ENCODE peak calls at places on chromosomes 2 and 18, in four cellular contexts. W is SJSA1, G is cardiac muscle cell, K is bronchial epithelial cell. H is an unnamed sample. For H3K36me3, the result is how much of the 10 kb centered on the place peaks cover.

GRCh38 chr2:230425377-230425776 is 9.4 kb downstream of the SP100 start:
- DNase-seq in W (no peak), G (no peak), K (no peak), H (no peak)

GRCh38 chr2:38668787-38669479 is 3.0 kb downstream of the GALM start:
- DNase-seq in K (no peak), W (no peak), G (no peak), H (no peak)

GRCh38 chr2:18232731-18233438 is 327.6 kb downstream of the RDH14 start:
- DNase-seq in K (peak), W (no peak), G (no peak), H (no peak)

GRCh38 chr2:46776687-46777327 is 138.8 kb downstream of the MCFD2 start:
- DNase-seq in K (peak), G (peak), W (peak), H (no peak)

GRCh38 chr2:64019083-64019974 is at the start of gene VPS54:
- DNase-seq in G (peak), W (peak), K (peak), H (peak)

GRCh38 chr18:50836521-50836957 is 16.7 kb upstream of the MRO start:
- DNase-seq in G (no peak), K (peak), W (no peak), H (no peak)

GRCh38 chr2:202377308-202377736 is 1.2 kb downstream of the BMPR2 start:
- DNase-seq in G (peak), W (peak), K (no peak), H (no peak)

GRCh38 chr2:207512356-207512755 is 17.4 kb upstream of the CREB1 start:
- DNase-seq in K (peak), W (no peak), G (no peak), H (no peak)

GRCh38 chr18:74266161-74266560 is 25.6 kb downstream of the CYB5A start:
- DNase-seq in W (no peak), K (peak), G (no peak), H (no peak)

GRCh38 chr2:238922435-238922834 is 74.5 kb downstream of the TWIST2 start:
- DNase-seq in W (no peak), G (no peak), K (no peak), H (no peak)

GRCh38 chr2:217035967-217036366 is 176.1 kb upstream of the TNP1 start:
- DNase-seq in W (no peak), K (peak), G (no peak), H (no peak)

GRCh38 chr2:145800201-145801091 is 1280.5 kb upstream of the ZEB2 start:
- DNase-seq in W (no peak), K (peak), G (no peak), H (no peak)

GRCh38 chr2:96114546-96114902 is 1.8 kb downstream of the ADRA2B start:
- DNase-seq in W (no peak), G (no peak), K (no peak), H (no peak)

GRCh38 chr2:173851256-173851655 is 113.9 kb downstream of the SP3 start:
- DNase-seq in K (no peak), W (no peak), G (no peak), H (no peak)

GRCh38 chr18:56368066-56368465 is 270.3 kb downstream of the TXNL1 start:
- DNase-seq in G (no peak), W (no peak), K (no peak), H (no peak)

GRCh38 chr2:86790134-86790827 is 432 bp downstream of the CD8A start:
- DNase-seq in G (no peak), W (no peak), K (no peak), H (no peak)

GRCh38 chr2:100877555-100877954 is 57.6 kb downstream of the NPAS2 start:
- DNase-seq in K (peak), W (no peak), G (no peak), H (no peak)

GRCh38 chr2:70842401-70842800 is 6.8 kb upstream of the CD207 start:
- DNase-seq in K (no peak), W (peak), G (no peak), H (no peak)

GRCh38 chr2:219274392-219274921 is 4.7 kb upstream of the DNAJB2 start:
- DNase-seq in G (peak), K (peak), W (peak), H (no peak)

GRCh38 chr2:229409751-229410181 is 138.7 kb upstream of the PID1 start:
- DNase-seq in W (no peak), G (no peak), K (peak), H (no peak)

GRCh38 chr18:67302043-67302442 is 214.5 kb downstream of the DSEL start:
- DNase-seq in K (peak), G (no peak), W (no peak), H (no peak)

GRCh38 chr2:229731916-229732315 is 17.6 kb upstream of the DNER start:
- DNase-seq in G (no peak), W (no peak), K (no peak), H (no peak)

GRCh38 chr18:11136241-11136640 is 13.1 kb downstream of the PIEZO2 start:
- DNase-seq in W (no peak), K (no peak), G (no peak), H (no peak)

GRCh38 chr2:233091595-233092375 is 31.6 kb downstream of the INPP5D start:
- DNase-seq in W (no peak), G (no peak), K (no peak), H (no peak)

GRCh38 chr2:135916232-135916631 is 40.0 kb upstream of the MCM6 start:
- DNase-seq in K (peak), W (no peak), G (peak), H (no peak)

GRCh38 chr2:10668402-10669012 is 21.3 kb downstream of the NOL10 start:
- DNase-seq in G (peak), W (no peak), K (peak), H (peak)

GRCh38 chr18:78390985-78391384 is 588.6 kb upstream of the SALL3 start:
- DNase-seq in G (no peak), W (peak), K (no peak), H (no peak)

GRCh38 chr2:238570926-238571325 is 144.2 kb downstream of the ASB1 start:
- DNase-seq in K (no peak), W (no peak), G (no peak), H (no peak)

GRCh38 chr18:11167778-11168177 is 18.4 kb upstream of the PIEZO2 start:
- DNase-seq in G (no peak), W (no peak), K (no peak), H (no peak)

GRCh38 chr2:61492476-61492875 is 21.6 kb upstream of the USP34 start:
- DNase-seq in K (no peak), G (no peak), W (no peak), H (no peak)

GRCh38 chr2:61499060-61499459 is 28.2 kb upstream of the USP34 start:
- DNase-seq in K (no peak), G (no peak), W (no peak), H (no peak)

DNA sequence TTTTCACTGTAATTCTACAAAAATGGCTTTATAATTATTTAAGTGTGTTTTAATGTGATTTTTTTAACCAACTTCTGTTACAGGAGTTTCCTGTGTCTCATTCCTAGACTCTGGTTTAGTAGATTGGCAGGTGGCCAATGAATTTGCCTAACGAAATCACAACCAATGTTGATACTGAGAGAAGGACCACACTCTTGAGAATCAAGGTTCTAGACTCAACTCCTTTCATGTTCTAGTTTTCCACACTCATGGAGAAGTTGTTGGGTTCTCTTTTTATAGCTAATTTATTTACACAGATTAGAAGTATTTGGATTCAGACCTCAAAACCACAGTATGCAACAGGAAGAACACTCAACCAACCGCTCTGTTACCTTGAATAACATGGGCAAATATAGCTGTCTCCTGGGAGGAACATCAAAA is 22.6 kb upstream of the USP34 start:
- DNase-seq in K (no peak), G (no peak), W (no peak), H (peak)
- H3K36me3 ChIP-seq in K (under half), G (half or more), W (half or more), H (under half)

GRCh38 chr2:189803431-189803830 is 19.2 kb downstream of the PMS1 start:
- DNase-seq in G (no peak), W (no peak), K (no peak), H (no peak)
- H3K36me3 ChIP-seq in G (under half), W (under half), K (under half), H (under half)

GRCh38 chr2:127051116-127051779 is 55.7 kb downstream of the BIN1 start:
- DNase-seq in K (no peak), G (no peak), W (no peak), H (no peak)
- H3K36me3 ChIP-seq in K (under half), G (under half), W (under half), H (under half)

DNA sequence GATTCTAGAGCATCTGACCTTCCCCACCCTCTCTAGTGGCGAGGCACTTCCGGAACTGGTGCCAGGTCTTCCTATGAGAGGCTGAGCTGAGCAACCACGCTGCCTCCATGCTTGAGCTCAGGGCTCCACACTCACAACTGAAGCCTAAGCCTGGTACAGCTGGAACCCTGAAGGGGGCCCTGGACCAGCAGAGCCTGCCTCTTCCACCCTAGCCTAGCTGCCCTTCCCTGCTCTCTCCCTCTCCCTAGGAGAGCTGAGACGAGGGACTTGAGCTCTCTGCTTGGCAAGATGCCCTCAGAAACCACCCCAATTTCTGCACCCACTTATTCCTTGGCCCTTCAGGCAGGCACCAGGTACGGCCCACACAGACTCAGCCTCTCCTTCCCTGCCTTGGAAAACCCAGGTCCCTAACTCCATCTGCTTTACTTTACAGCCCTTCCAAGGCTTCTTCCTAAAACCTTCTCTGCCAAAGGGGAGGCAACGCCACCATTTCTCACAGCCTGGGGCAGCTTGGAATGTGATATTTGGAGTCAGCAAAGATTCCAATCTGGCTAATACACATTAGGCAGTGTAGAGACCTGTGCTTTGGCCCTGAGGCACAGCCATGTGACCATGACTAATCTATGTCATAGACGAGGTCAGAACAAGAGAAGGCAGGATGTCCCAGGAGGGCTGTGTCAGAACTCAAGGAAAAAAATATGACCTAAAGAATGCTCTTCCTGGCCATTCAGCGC is 18.8 kb downstream of the COX7A2L start:
- DNase-seq in K (peak), W (peak), G (no peak), H (no peak)
- H3K36me3 ChIP-seq in K (under half), W (half or more), G (under half), H (under half)

DNA sequence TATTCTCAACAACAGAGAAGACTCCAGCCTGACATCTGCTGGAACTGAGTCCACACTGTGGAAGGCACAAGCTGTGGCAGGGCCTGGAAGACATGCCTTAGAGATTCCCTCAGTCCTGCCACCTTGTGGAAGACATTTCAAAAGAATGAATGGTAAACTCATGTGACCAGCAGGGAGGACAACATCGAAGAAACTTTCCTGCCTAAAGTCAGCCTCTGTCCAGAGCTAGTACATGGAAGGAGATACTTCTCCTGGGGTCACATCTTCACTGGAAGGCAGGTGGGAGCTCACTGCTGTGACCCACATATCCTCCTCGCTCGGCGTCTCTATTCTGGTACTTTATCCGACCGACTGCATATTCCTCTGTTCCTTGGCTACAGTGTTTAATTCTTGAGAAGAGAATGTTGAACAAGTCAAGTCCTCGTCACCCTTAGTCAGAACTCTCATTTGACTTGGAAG is 59.5 kb downstream of the PUM2 start:
- DNase-seq in K (peak), G (peak), W (peak), H (no peak)
- H3K36me3 ChIP-seq in K (under half), G (half or more), W (half or more), H (under half)

GRCh38 chr2:61162721-61163120 is 733 bp downstream of the C2orf74 start:
- DNase-seq in W (no peak), K (no peak), G (no peak), H (no peak)
- H3K36me3 ChIP-seq in W (under half), K (under half), G (under half), H (under half)

GRCh38 chr2:62045017-62045543 is 139.6 kb downstream of the COMMD1 start:
- DNase-seq in K (peak), G (no peak), W (no peak), H (no peak)
- H3K36me3 ChIP-seq in K (under half), G (under half), W (under half), H (under half)